ENCODE peak calls at places on chromosome 6, in eight cellular contexts. L, N, J, G, S, V, A and H are unnamed samples.

GRCh38 chr6:53326372-53327016 is 22.3 kb downstream of the ELOVL5 start:
- DNase-seq in L (no peak), N (peak), J (no peak), G (peak), S (no peak), V (no peak), A (peak), H (peak)

GRCh38 chr6:2158596-2159271 is 86.7 kb downstream of the GMDS start:
- DNase-seq in L (no peak), N (peak), J (no peak), G (no peak), S (peak), V (no peak), A (no peak), H (no peak)

GRCh38 chr6:79864001-79864400 is 83.4 kb downstream of the ELOVL4 start:
- DNase-seq in L (no peak), N (no peak), J (no peak), G (no peak), S (no peak), V (no peak), A (no peak), H (no peak)

GRCh38 chr6:2209226-2209809 is 36.1 kb downstream of the GMDS start:
- DNase-seq in L (no peak), N (peak), J (no peak), G (peak), S (peak), V (no peak), A (no peak), H (no peak)

GRCh38 chr6:152457949-152458624 is 179.1 kb downstream of the SYNE1 start:
- DNase-seq in L (no peak), N (no peak), J (no peak), G (no peak), S (no peak), V (no peak), A (no peak), H (no peak)

GRCh38 chr6:23659125-23659524 is 466.9 kb upstream of the NRSN1 start:
- DNase-seq in L (no peak), N (peak), J (no peak), G (no peak), S (no peak), V (no peak), A (no peak), H (peak)

GRCh38 chr6:117533775-117534174 is 51.3 kb downstream of the DCBLD1 start:
- DNase-seq in L (no peak), N (no peak), J (no peak), G (no peak), S (no peak), V (no peak), A (no peak), H (no peak)

GRCh38 chr6:90790696-90791095 is 203.8 kb upstream of the MAP3K7 start:
- DNase-seq in L (no peak), N (no peak), J (no peak), G (no peak), S (no peak), V (no peak), A (no peak), H (peak)

GRCh38 chr6:15132854-15133670 is 112.8 kb upstream of the JARID2 start:
- DNase-seq in L (no peak), N (peak), J (no peak), G (no peak), S (no peak), V (no peak), A (peak), H (peak)

GRCh38 chr6:168200571-168201134 is 118.9 kb downstream of the DACT2 start:
- DNase-seq in L (no peak), N (no peak), J (peak), G (no peak), S (no peak), V (no peak), A (peak), H (no peak)

GRCh38 chr6:13292774-13293173 is 35.6 kb downstream of the TBC1D7 start:
- DNase-seq in L (no peak), N (no peak), J (no peak), G (no peak), S (no peak), V (no peak), A (no peak), H (no peak)

GRCh38 chr6:37141291-37142046 is 28.5 kb upstream of the PIM1 start:
- DNase-seq in L (no peak), N (no peak), J (no peak), G (no peak), S (no peak), V (no peak), A (peak), H (no peak)

GRCh38 chr6:155183095-155183494 is 80.7 kb upstream of the CLDN20 start:
- DNase-seq in L (no peak), N (no peak), J (no peak), G (peak), S (no peak), V (no peak), A (no peak), H (no peak)

GRCh38 chr6:156131221-156131903 is 645.8 kb upstream of the ARID1B start:
- DNase-seq in L (no peak), N (no peak), J (no peak), G (no peak), S (no peak), V (no peak), A (no peak), H (no peak)

GRCh38 chr6:89360415-89360999 is 8.0 kb upstream of the UBE2J1 start:
- DNase-seq in L (no peak), N (no peak), J (no peak), G (no peak), S (no peak), V (no peak), A (no peak), H (no peak)

DNA sequence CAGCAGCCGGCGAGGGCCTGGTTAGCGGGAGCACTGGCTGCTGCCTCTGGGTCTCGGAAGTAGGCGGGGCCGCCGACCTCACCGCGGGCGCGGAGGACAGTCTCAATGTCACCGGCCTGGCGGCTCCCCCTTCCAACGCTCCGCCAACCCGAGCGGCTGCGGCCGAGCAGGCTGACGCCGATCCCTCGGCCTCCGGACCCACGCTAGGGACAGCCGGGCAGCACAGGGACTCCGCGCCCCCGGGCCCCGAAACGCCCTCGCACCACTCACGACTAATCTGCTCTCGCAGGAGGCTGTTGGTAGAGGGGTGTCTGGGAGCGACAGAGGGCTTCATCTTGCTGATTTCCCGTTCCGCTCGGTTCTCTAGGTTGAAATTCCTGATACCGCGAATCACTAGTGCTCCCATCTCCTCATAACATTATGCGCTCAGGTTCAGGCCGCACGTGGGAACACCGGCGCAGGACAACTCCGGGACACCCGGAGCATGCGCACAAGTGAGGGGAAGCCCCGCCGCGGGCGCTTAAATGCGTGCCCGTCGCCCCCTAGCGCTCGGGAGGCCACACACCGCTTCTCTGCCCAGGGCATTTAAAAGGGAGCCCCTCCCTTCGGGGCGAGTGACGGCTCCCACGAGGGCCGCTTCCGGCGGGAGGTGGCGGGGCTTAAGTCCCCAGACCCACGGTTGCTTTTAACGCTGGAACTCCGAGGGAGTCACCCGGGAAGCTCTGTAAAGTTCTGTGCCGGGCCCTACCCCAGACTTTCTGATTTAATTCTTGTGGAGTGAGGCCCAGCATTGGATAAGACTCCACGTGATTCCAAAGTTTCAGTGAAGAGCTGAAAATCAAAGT is at the start of gene NDUFAF4:
- DNase-seq in L (peak), N (peak), J (peak), G (peak), S (peak), V (peak), A (peak), H (peak)
- TF ChIP-seq POLR2A in L (no peak), N (peak), J (no peak), G (no peak), S (peak), V (peak), A (peak), H (peak)

GRCh38 chr6:42113929-42114636 is 28.3 kb downstream of the C6orf132 start:
- DNase-seq in L (no peak), N (peak), J (no peak), G (no peak), S (no peak), V (no peak), A (no peak), H (peak)
- TF ChIP-seq POLR2A in L (no peak), N (no peak), J (no peak), G (no peak), S (no peak), V (no peak), A (no peak), H (no peak)

DNA sequence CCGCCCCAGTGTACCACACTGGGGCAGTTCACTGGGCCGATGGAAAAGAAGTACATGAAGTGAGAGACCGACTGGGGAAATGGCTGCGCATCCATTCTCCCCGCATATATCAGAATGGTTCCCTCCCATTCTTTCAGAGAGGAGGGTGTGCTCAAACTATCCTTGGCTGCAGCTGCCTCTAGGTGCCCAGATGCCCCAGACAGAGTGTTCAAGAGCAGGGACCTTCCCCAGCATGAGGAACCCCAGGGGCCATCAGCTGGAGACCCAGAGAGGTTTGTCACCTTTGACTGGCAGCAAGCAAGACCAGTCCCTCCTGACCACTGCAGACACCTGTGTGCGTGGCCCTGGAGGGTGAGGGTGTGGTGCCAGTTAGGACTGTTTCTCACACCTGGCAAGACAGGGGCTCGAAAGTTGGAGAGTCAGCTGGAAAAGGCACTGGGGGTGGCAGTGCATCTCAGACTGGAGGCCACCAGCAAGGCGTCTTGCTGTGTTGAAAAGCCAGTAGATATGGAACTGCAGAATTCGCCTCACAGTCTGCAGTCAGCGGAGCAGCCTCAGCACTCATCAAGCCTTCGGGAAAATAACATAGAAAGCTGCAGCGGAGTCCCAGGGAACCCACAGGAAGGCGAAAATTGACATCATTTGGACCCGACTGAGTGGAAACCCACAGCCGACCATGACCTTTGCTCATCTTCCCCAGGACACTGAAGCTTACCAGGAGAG is 76.7 kb downstream of the GPR6 start:
- DNase-seq in L (no peak), N (no peak), J (no peak), G (no peak), S (no peak), V (no peak), A (no peak), H (no peak)
- TF ChIP-seq POLR2A in L (no peak), N (no peak), J (no peak), G (no peak), S (no peak), V (no peak), A (no peak), H (no peak)

GRCh38 chr6:135358907-135359459 is 138.6 kb downstream of the AHI1 start:
- DNase-seq in L (no peak), N (no peak), J (no peak), G (peak), S (no peak), V (no peak), A (no peak), H (no peak)
- TF ChIP-seq POLR2A in L (no peak), N (no peak), J (no peak), G (no peak), S (no peak), V (no peak), A (no peak), H (no peak)

DNA sequence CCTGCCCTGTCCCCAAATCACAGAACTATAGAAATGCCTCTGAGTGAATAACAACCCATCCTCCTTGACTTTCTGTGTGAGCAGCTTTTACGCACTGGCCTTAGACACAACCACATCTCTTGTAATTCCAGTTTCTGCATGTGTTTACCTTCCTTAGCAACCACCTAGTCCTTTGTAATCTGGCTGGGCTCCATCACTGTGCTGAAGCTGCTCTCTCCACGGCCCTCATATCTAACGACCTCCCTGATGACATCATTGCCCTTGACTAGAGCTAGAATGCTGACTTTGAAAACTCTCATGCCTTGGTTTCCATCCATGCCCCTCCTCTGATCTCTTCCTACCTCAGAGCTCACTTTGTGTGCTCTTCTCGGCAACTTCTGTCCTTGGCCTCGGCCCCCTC is 30.5 kb upstream of the GLP1R start:
- DNase-seq in L (no peak), N (no peak), J (no peak), G (no peak), S (no peak), V (no peak), A (no peak), H (no peak)
- TF ChIP-seq POLR2A in L (no peak), N (no peak), J (no peak), G (no peak), S (no peak), V (no peak), A (no peak), H (no peak)

GRCh38 chr6:71289039-71289801 is 609 bp downstream of the OGFRL1 start:
- DNase-seq in L (peak), N (peak), J (peak), G (peak), S (no peak), V (no peak), A (peak), H (no peak)

GRCh38 chr6:71289802-71290175 is 1.2 kb downstream of the OGFRL1 start:
- DNase-seq in L (no peak), N (no peak), J (no peak), G (no peak), S (no peak), V (no peak), A (no peak), H (no peak)

GRCh38 chr6:71287038-71287437 is 1.6 kb upstream of the OGFRL1 start:
- DNase-seq in L (no peak), N (no peak), J (peak), G (no peak), S (no peak), V (no peak), A (peak), H (no peak)

GRCh38 chr6:71287926-71288227 is 734 bp upstream of the OGFRL1 start:
- DNase-seq in L (no peak), N (no peak), J (no peak), G (no peak), S (no peak), V (no peak), A (no peak), H (no peak)

GRCh38 chr6:71288228-71289038 is at the start of gene OGFRL1:
- DNase-seq in L (peak), N (peak), J (peak), G (peak), S (no peak), V (peak), A (peak), H (peak)
- TF ChIP-seq POLR2A in L (no peak), N (peak), J (peak), G (peak), S (no peak), V (no peak), A (peak), H (peak)

GRCh38 chr6:4774715-4775590 is 1.3 kb upstream of the CDYL start:
- DNase-seq in L (peak), N (no peak), J (peak), G (peak), S (no peak), V (no peak), A (peak), H (no peak)
- TF ChIP-seq POLR2A in L (no peak), N (no peak), J (no peak), G (no peak), S (no peak), V (no peak), A (no peak), H (no peak)